ENCODE peak calls at places on chromosomes 12 and 14, in five cellular contexts. R, F, T, C and P are unnamed samples.
A peak's percentile ranks its signal among the peaks of the same experiment; 100 is the strongest.

GRCh38 chr14:68766299-68767247 is 26.3 kb downstream of the ZFP36L1 start:
- DNase-seq in C (no peak), T (no peak), R (no peak), F (no peak), P (no peak)

GRCh38 chr14:24237463-24237955 is 4.8 kb downstream of the GMPR2 start:
- DNase-seq in C (no peak), R (peak; percentile 31), T (no peak), F (no peak), P (no peak)

GRCh38 chr14:55388160-55388559 is 23.5 kb downstream of the ATG14 start:
- DNase-seq in T (peak; percentile 77), C (peak; percentile 49), F (no peak), R (peak; percentile 91), P (no peak)

GRCh38 chr12:85836716-85837100 is 499 bp upstream of the RASSF9 start:
- DNase-seq in T (no peak), C (no peak), R (no peak), F (no peak), P (no peak)

GRCh38 chr12:110826592-110827200 is 20.1 kb upstream of the CCDC63 start:
- DNase-seq in T (peak; percentile 87), C (peak; percentile 82), F (peak; percentile 85), R (peak; percentile 85), P (peak; percentile 72)

GRCh38 chr12:124361074-124361965 is 66.4 kb downstream of the RFLNA start:
- DNase-seq in F (peak; percentile 82), T (no peak), R (no peak), C (no peak), P (peak; percentile 44)

GRCh38 chr12:124006582-124007170 is 33.7 kb downstream of the ZNF664 start:
- DNase-seq in F (no peak), R (no peak), T (no peak), C (no peak), P (no peak)

GRCh38 chr12:27193106-27193505 is 51.0 kb upstream of the STK38L start:
- DNase-seq in F (no peak), C (peak; percentile 96), T (peak; percentile 94), R (peak; percentile 90), P (peak; percentile 84)

GRCh38 chr12:112913038-112913688 is 6.4 kb downstream of the OAS1 start:
- DNase-seq in C (no peak), R (no peak), F (no peak), T (no peak), P (no peak)

GRCh38 chr12:24879644-24880043 is 69.3 kb downstream of the BCAT1 start:
- DNase-seq in C (no peak), T (no peak), F (no peak), R (no peak), P (no peak)

GRCh38 chr12:107619831-107620230 is 65.8 kb upstream of the PWP1 start:
- DNase-seq in T (no peak), F (no peak), C (no peak), R (no peak), P (no peak)

GRCh38 chr14:58955294-58955821 is 233.1 kb upstream of the DAAM1 start:
- DNase-seq in R (no peak), F (no peak), C (no peak), T (peak; percentile 44), P (peak; percentile 74)

GRCh38 chr14:68312884-68313725 is 479.8 kb downstream of the ZFP36L1 start:
- DNase-seq in T (no peak), R (no peak), C (no peak), F (no peak), P (no peak)

GRCh38 chr12:117861691-117862090 is 107.1 kb downstream of the KSR2 start:
- DNase-seq in T (no peak), C (no peak), F (no peak), R (no peak), P (no peak)

GRCh38 chr14:28157887-28158791 is 608.4 kb upstream of the FOXG1 start:
- DNase-seq in F (no peak), R (no peak), C (no peak), T (no peak), P (no peak)

GRCh38 chr14:100584056-100585031 is 2.9 kb downstream of the BEGAIN start:
- DNase-seq in C (no peak), T (no peak), F (peak; percentile 2), R (no peak), P (no peak)

GRCh38 chr14:95196268-95196667 is 38.9 kb upstream of the DICER1 start:
- DNase-seq in T (no peak), C (no peak), R (no peak), F (no peak), P (peak; percentile 17)

GRCh38 chr14:99272669-99273024 is 650 bp upstream of the BCL11B start:
- DNase-seq in C (no peak), R (no peak), T (no peak), F (no peak), P (no peak)

GRCh38 chr12:3263939-3264699 is 186.9 kb downstream of the TSPAN9 start:
- DNase-seq in R (no peak), F (no peak), C (no peak), T (peak; percentile 17), P (no peak)

GRCh38 chr12:8081228-8081920 is 700 bp upstream of the NECAP1 start:
- DNase-seq in C (no peak), F (peak; percentile 44), T (no peak), R (peak; percentile 13), P (peak; percentile 10)

GRCh38 chr14:69259531-69260245 is at the start of gene GALNT16:
- DNase-seq in T (peak; percentile 19), C (no peak), F (peak; percentile 41), R (no peak), P (no peak)

GRCh38 chr14:55767291-55767690 is 187.3 kb downstream of the KTN1 start:
- DNase-seq in T (no peak), R (no peak), F (no peak), C (no peak), P (no peak)

GRCh38 chr12:31662176-31662849 is 2.8 kb downstream of the ETFBKMT start:
- DNase-seq in T (no peak), C (no peak), R (no peak), F (no peak), P (no peak)

GRCh38 chr14:104224516-104225281 is 86.3 kb downstream of the KIF26A start:
- DNase-seq in T (no peak), C (no peak), R (no peak), F (peak; percentile 62), P (no peak)

GRCh38 chr14:74664717-74665116 is 48.2 kb downstream of the AREL1 start:
- DNase-seq in F (no peak), C (no peak), T (no peak), R (no peak), P (no peak)

GRCh38 chr12:55940065-55940732 is 9.2 kb downstream of the DGKA start:
- DNase-seq in C (peak; percentile 87), F (peak; percentile 87), T (peak; percentile 84), R (peak; percentile 86), P (peak; percentile 87)

GRCh38 chr12:1787714-1788113 is 32.7 kb upstream of the LRTM2 start:
- DNase-seq in T (no peak), F (no peak), R (no peak), C (no peak), P (no peak)
- TF ChIP-seq CTCF in T (no peak), F (no peak), R (no peak), C (no peak), P (no peak)

DNA sequence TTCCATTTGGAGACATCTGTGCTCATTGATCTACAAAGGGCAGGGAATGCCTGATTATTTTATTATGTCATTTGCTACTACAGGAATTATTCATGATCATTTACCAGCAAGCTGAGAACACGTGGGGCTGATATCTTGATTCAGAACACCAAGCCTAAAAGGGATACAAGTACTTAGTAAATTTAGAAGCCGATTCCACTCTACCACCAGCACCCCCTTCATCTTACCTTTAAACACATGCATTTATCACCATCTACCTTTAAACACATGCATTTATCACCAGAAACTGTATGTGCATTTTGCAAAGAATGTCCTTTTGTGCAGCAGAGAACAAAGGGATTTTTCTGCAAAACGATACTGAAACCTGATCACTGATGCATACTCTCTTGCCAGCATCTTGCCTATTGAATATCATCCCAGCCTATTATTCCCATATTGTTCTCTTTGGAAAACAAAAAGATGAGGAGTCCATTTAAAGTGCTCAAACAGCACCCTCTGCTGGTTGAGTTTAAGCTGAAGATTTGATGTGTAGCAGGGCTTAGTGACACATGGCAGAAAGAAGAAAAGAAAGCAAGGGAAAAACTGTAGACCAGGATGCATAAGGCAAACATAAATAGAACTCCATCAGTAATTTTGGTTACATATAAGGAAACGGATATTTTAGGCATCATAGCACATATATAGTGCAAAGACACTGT is 132.6 kb upstream of the PLEKHG7 start:
- DNase-seq in T (peak; percentile 89), F (peak; percentile 68), R (peak; percentile 89), C (peak; percentile 92), P (peak; percentile 93)
- H3K4me3 ChIP-seq in T (no peak overlapping the region), F (no peak overlapping the region), R (no peak overlapping the region), C (peak overlapping the region; percentile 12), P (no peak overlapping the region)

GRCh38 chr14:34912182-34912581 is 37.0 kb upstream of the BAZ1A start:
- DNase-seq in R (peak; percentile 12), F (no peak), T (no peak), C (no peak), P (no peak)
- TF ChIP-seq CTCF in R (no peak), F (no peak), T (peak; percentile 3), C (no peak), P (no peak)

GRCh38 chr12:115354476-115354890 is 670.5 kb upstream of the TBX3 start:
- DNase-seq in T (no peak), C (peak; percentile 21), F (no peak), R (no peak), P (no peak)
- H3K4me3 ChIP-seq in T (peak overlapping the region; percentile 49), C (peak overlapping the region; percentile 63), F (no peak overlapping the region), R (peak overlapping the region; percentile 21), P (peak overlapping the region; percentile 65)

GRCh38 chr12:65619018-65619417 is 205.3 kb upstream of the HMGA2 start:
- DNase-seq in T (no peak), F (no peak), R (no peak), C (no peak), P (no peak)

GRCh38 chr12:65616022-65616421 is 208.3 kb upstream of the HMGA2 start:
- DNase-seq in T (no peak), F (no peak), C (no peak), R (no peak), P (no peak)

GRCh38 chr12:65620026-65620425 is 204.3 kb upstream of the HMGA2 start:
- DNase-seq in R (no peak), T (peak; percentile 60), F (no peak), C (peak; percentile 70), P (no peak)

GRCh38 chr12:65622056-65622455 is 202.2 kb upstream of the HMGA2 start:
- DNase-seq in C (no peak), R (no peak), F (no peak), T (no peak), P (no peak)

DNA sequence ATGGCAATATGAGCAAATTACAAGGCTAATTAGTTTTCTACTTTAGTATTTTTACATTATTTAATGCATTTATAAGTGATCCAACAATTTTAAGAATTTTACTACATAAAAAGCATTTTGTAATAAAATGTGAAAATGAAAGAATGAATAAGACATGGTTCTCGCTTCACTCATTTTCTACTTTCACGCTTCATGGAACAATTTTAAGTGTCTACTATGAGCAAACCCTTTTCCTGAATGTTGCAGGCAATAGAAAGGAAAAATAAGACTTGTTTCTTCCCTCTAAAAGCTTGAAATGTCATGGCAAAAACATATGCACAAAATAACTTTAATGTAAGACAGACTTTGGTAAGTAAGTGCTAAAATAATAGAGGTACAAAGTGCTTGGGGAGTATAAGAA is 205.7 kb upstream of the HMGA2 start:
- DNase-seq in R (no peak), T (no peak), F (no peak), C (no peak), P (no peak)
- TF ChIP-seq CTCF in R (no peak), T (no peak), F (no peak), C (no peak), P (no peak)

GRCh38 chr14:31085027-31085426 is 58.8 kb upstream of the STRN3 start:
- DNase-seq in T (no peak), C (no peak), F (no peak), R (no peak), P (no peak)
- H3K4me3 ChIP-seq in T (no peak overlapping the region), C (no peak overlapping the region), F (no peak overlapping the region), R (no peak overlapping the region), P (no peak overlapping the region)